ENCODE peak calls at places on chromosomes 6 and 20, in eight cellular contexts. One of them, this sample, is unnamed.

GRCh38 chr6:17622144-17622543 is 22.0 kb downstream of the FAM8A1 start:
- DNase-seq in T-cell: no peak
- DNase-seq in HT1080: no peak
- DNase-seq in adrenal gland: no peak
- DNase-seq in astrocyte of the spinal cord: no peak
- DNase-seq in foreskin fibroblast: no peak
- DNase-seq in EL: no peak
- DNase-seq in tibial nerve: no peak
- DNase-seq in this sample: no peak

GRCh38 chr6:4950076-4950475 is 53.8 kb downstream of the RPP40 start:
- DNase-seq in T-cell: no peak
- DNase-seq in EL: no peak
- DNase-seq in foreskin fibroblast: no peak
- DNase-seq in astrocyte of the spinal cord: no peak
- DNase-seq in adrenal gland: no peak
- DNase-seq in tibial nerve: no peak
- DNase-seq in HT1080: no peak
- DNase-seq in this sample: no peak

GRCh38 chr20:1809121-1809520 is 86.1 kb upstream of the SIRPA start:
- DNase-seq in T-cell: no peak
- DNase-seq in astrocyte of the spinal cord: peak
- DNase-seq in tibial nerve: no peak
- DNase-seq in HT1080: peak
- DNase-seq in adrenal gland: no peak
- DNase-seq in EL: peak
- DNase-seq in foreskin fibroblast: peak
- DNase-seq in this sample: peak

GRCh38 chr6:2460216-2460734 is 214.9 kb upstream of the GMDS start:
- DNase-seq in foreskin fibroblast: no peak
- DNase-seq in T-cell: no peak
- DNase-seq in astrocyte of the spinal cord: no peak
- DNase-seq in HT1080: no peak
- DNase-seq in adrenal gland: no peak
- DNase-seq in EL: no peak
- DNase-seq in tibial nerve: no peak
- DNase-seq in this sample: peak

GRCh38 chr6:54655162-54655561 is 191.4 kb upstream of the FAM83B start:
- DNase-seq in astrocyte of the spinal cord: no peak
- DNase-seq in foreskin fibroblast: no peak
- DNase-seq in EL: no peak
- DNase-seq in HT1080: no peak
- DNase-seq in tibial nerve: no peak
- DNase-seq in T-cell: no peak
- DNase-seq in adrenal gland: no peak
- DNase-seq in this sample: no peak

GRCh38 chr20:2417142-2417541 is 36.4 kb downstream of the TGM6 start:
- DNase-seq in foreskin fibroblast: no peak
- DNase-seq in T-cell: no peak
- DNase-seq in adrenal gland: no peak
- DNase-seq in EL: no peak
- DNase-seq in tibial nerve: no peak
- DNase-seq in astrocyte of the spinal cord: no peak
- DNase-seq in HT1080: no peak
- DNase-seq in this sample: no peak

GRCh38 chr6:113318553-113318952 is 538.6 kb upstream of the MARCKS start:
- DNase-seq in tibial nerve: no peak
- DNase-seq in T-cell: no peak
- DNase-seq in astrocyte of the spinal cord: peak
- DNase-seq in foreskin fibroblast: no peak
- DNase-seq in EL: no peak
- DNase-seq in adrenal gland: no peak
- DNase-seq in HT1080: peak
- DNase-seq in this sample: no peak

GRCh38 chr6:28747631-28748157 is 176.1 kb downstream of the TRIM27 start:
- DNase-seq in tibial nerve: no peak
- DNase-seq in EL: peak
- DNase-seq in HT1080: peak
- DNase-seq in astrocyte of the spinal cord: peak
- DNase-seq in T-cell: no peak
- DNase-seq in adrenal gland: no peak
- DNase-seq in foreskin fibroblast: peak
- DNase-seq in this sample: peak

GRCh38 chr20:8124639-8125038 is 7.4 kb upstream of the PLCB1 start:
- DNase-seq in adrenal gland: no peak
- DNase-seq in astrocyte of the spinal cord: no peak
- DNase-seq in EL: no peak
- DNase-seq in foreskin fibroblast: no peak
- DNase-seq in T-cell: no peak
- DNase-seq in HT1080: no peak
- DNase-seq in tibial nerve: no peak
- DNase-seq in this sample: no peak

GRCh38 chr6:168385858-168386735 is 54.9 kb upstream of the SMOC2 start:
- DNase-seq in adrenal gland: no peak
- DNase-seq in tibial nerve: no peak
- DNase-seq in EL: no peak
- DNase-seq in HT1080: no peak
- DNase-seq in foreskin fibroblast: no peak
- DNase-seq in astrocyte of the spinal cord: no peak
- DNase-seq in T-cell: no peak
- DNase-seq in this sample: no peak

GRCh38 chr20:45701104-45701503 is 734 bp upstream of the WFDC13 start:
- DNase-seq in foreskin fibroblast: no peak
- DNase-seq in tibial nerve: no peak
- DNase-seq in EL: no peak
- DNase-seq in astrocyte of the spinal cord: no peak
- DNase-seq in HT1080: no peak
- DNase-seq in adrenal gland: no peak
- DNase-seq in T-cell: no peak
- DNase-seq in this sample: no peak

GRCh38 chr6:7761047-7761446 is 35.1 kb downstream of the BMP6 start:
- DNase-seq in EL: no peak
- DNase-seq in tibial nerve: no peak
- DNase-seq in foreskin fibroblast: peak
- DNase-seq in T-cell: no peak
- DNase-seq in HT1080: no peak
- DNase-seq in astrocyte of the spinal cord: peak
- DNase-seq in adrenal gland: no peak
- DNase-seq in this sample: no peak

GRCh38 chr20:50434653-50435396 is 75.4 kb upstream of the PTPN1 start:
- DNase-seq in astrocyte of the spinal cord: peak
- DNase-seq in tibial nerve: no peak
- DNase-seq in adrenal gland: no peak
- DNase-seq in HT1080: peak
- DNase-seq in foreskin fibroblast: peak
- DNase-seq in EL: peak
- DNase-seq in T-cell: no peak
- DNase-seq in this sample: no peak

This sample was measured in Daoy.